ENCODE peak calls at places on chromosomes 2 and 18, in eight cellular contexts. One of them, this sample, is unnamed.

GRCh38 chr2:241225545-241225944 is 37.1 kb downstream of the ANO7 start:
- DNase-seq in T-helper 2 cell treated with Interferon-gamma antibody and Interleukin-4, amounts not matched to agents 5 μg/mL and 100 μg/mL, for 36 hours: no peak
- DNase-seq in activated CD4-positive, alpha-beta T cell treated with anti-CD3 and anti-CD28 coated beads for 4 hours: no peak
- DNase-seq in kidney tubule cell: no peak
- DNase-seq in activated effector memory CD4-positive, alpha-beta T cell treated with Interleukin-2 at 50 U/mL for 16 hours: no peak
- DNase-seq in stimulated activated CD8-positive, alpha-beta memory T cell treated with anti-CD3 and anti-CD28 coated beads, Interleukin-7, amount 100 ng/mL, for 24 hours: no peak
- DNase-seq in astrocyte of the spinal cord: no peak
- DNase-seq in OCI-LY7: no peak
- DNase-seq in this sample: no peak

GRCh38 chr2:88307817-88308216 is 137.7 kb downstream of the THNSL2 start:
- DNase-seq in T-helper 2 cell treated with Interferon-gamma antibody and Interleukin-4, amounts not matched to agents 5 μg/mL and 100 μg/mL, for 36 hours: no peak
- DNase-seq in activated CD4-positive, alpha-beta T cell treated with anti-CD3 and anti-CD28 coated beads for 4 hours: no peak
- DNase-seq in kidney tubule cell: peak
- DNase-seq in activated effector memory CD4-positive, alpha-beta T cell treated with Interleukin-2 at 50 U/mL for 16 hours: no peak
- DNase-seq in stimulated activated CD8-positive, alpha-beta memory T cell treated with anti-CD3 and anti-CD28 coated beads, Interleukin-7, amount 100 ng/mL, for 24 hours: no peak
- DNase-seq in astrocyte of the spinal cord: no peak
- DNase-seq in OCI-LY7: peak
- DNase-seq in this sample: no peak

GRCh38 chr2:180980943-180981898 is 816 bp downstream of the UBE2E3 start:
- DNase-seq in T-helper 2 cell treated with Interferon-gamma antibody and Interleukin-4, amounts not matched to agents 5 μg/mL and 100 μg/mL, for 36 hours: peak
- DNase-seq in activated CD4-positive, alpha-beta T cell treated with anti-CD3 and anti-CD28 coated beads for 4 hours: peak
- DNase-seq in kidney tubule cell: peak
- DNase-seq in activated effector memory CD4-positive, alpha-beta T cell treated with Interleukin-2 at 50 U/mL for 16 hours: peak
- DNase-seq in stimulated activated CD8-positive, alpha-beta memory T cell treated with anti-CD3 and anti-CD28 coated beads, Interleukin-7, amount 100 ng/mL, for 24 hours: no peak
- DNase-seq in astrocyte of the spinal cord: peak
- DNase-seq in OCI-LY7: peak
- DNase-seq in this sample: no peak

GRCh38 chr2:33583194-33583938 is 15.7 kb downstream of the FAM98A start:
- DNase-seq in T-helper 2 cell treated with Interferon-gamma antibody and Interleukin-4, amounts not matched to agents 5 μg/mL and 100 μg/mL, for 36 hours: no peak
- DNase-seq in activated CD4-positive, alpha-beta T cell treated with anti-CD3 and anti-CD28 coated beads for 4 hours: peak
- DNase-seq in kidney tubule cell: peak
- DNase-seq in activated effector memory CD4-positive, alpha-beta T cell treated with Interleukin-2 at 50 U/mL for 16 hours: no peak
- DNase-seq in stimulated activated CD8-positive, alpha-beta memory T cell treated with anti-CD3 and anti-CD28 coated beads, Interleukin-7, amount 100 ng/mL, for 24 hours: no peak
- DNase-seq in astrocyte of the spinal cord: peak
- DNase-seq in OCI-LY7: peak
- DNase-seq in this sample: no peak

GRCh38 chr18:67651438-67651837 is 134.9 kb upstream of the DSEL start:
- DNase-seq in T-helper 2 cell treated with Interferon-gamma antibody and Interleukin-4, amounts not matched to agents 5 μg/mL and 100 μg/mL, for 36 hours: no peak
- DNase-seq in activated CD4-positive, alpha-beta T cell treated with anti-CD3 and anti-CD28 coated beads for 4 hours: no peak
- DNase-seq in kidney tubule cell: no peak
- DNase-seq in activated effector memory CD4-positive, alpha-beta T cell treated with Interleukin-2 at 50 U/mL for 16 hours: no peak
- DNase-seq in stimulated activated CD8-positive, alpha-beta memory T cell treated with anti-CD3 and anti-CD28 coated beads, Interleukin-7, amount 100 ng/mL, for 24 hours: no peak
- DNase-seq in astrocyte of the spinal cord: no peak
- DNase-seq in OCI-LY7: no peak
- DNase-seq in this sample: no peak

GRCh38 chr2:1758774-1759610 is 14.7 kb upstream of the PXDN start:
- DNase-seq in T-helper 2 cell treated with Interferon-gamma antibody and Interleukin-4, amounts not matched to agents 5 μg/mL and 100 μg/mL, for 36 hours: no peak
- DNase-seq in activated CD4-positive, alpha-beta T cell treated with anti-CD3 and anti-CD28 coated beads for 4 hours: no peak
- DNase-seq in kidney tubule cell: no peak
- DNase-seq in activated effector memory CD4-positive, alpha-beta T cell treated with Interleukin-2 at 50 U/mL for 16 hours: no peak
- DNase-seq in stimulated activated CD8-positive, alpha-beta memory T cell treated with anti-CD3 and anti-CD28 coated beads, Interleukin-7, amount 100 ng/mL, for 24 hours: no peak
- DNase-seq in astrocyte of the spinal cord: no peak
- DNase-seq in OCI-LY7: no peak
- DNase-seq in this sample: no peak

GRCh38 chr2:235027558-235028214 is 75.9 kb downstream of the SH3BP4 start:
- DNase-seq in T-helper 2 cell treated with Interferon-gamma antibody and Interleukin-4, amounts not matched to agents 5 μg/mL and 100 μg/mL, for 36 hours: no peak
- DNase-seq in activated CD4-positive, alpha-beta T cell treated with anti-CD3 and anti-CD28 coated beads for 4 hours: no peak
- DNase-seq in kidney tubule cell: peak
- DNase-seq in activated effector memory CD4-positive, alpha-beta T cell treated with Interleukin-2 at 50 U/mL for 16 hours: no peak
- DNase-seq in stimulated activated CD8-positive, alpha-beta memory T cell treated with anti-CD3 and anti-CD28 coated beads, Interleukin-7, amount 100 ng/mL, for 24 hours: no peak
- DNase-seq in astrocyte of the spinal cord: peak
- DNase-seq in OCI-LY7: no peak
- DNase-seq in this sample: no peak

GRCh38 chr18:31447530-31448191 is at the start of gene DSG3:
- DNase-seq in T-helper 2 cell treated with Interferon-gamma antibody and Interleukin-4, amounts not matched to agents 5 μg/mL and 100 μg/mL, for 36 hours: no peak
- DNase-seq in activated CD4-positive, alpha-beta T cell treated with anti-CD3 and anti-CD28 coated beads for 4 hours: no peak
- DNase-seq in kidney tubule cell: no peak
- DNase-seq in activated effector memory CD4-positive, alpha-beta T cell treated with Interleukin-2 at 50 U/mL for 16 hours: no peak
- DNase-seq in stimulated activated CD8-positive, alpha-beta memory T cell treated with anti-CD3 and anti-CD28 coated beads, Interleukin-7, amount 100 ng/mL, for 24 hours: no peak
- DNase-seq in astrocyte of the spinal cord: no peak
- DNase-seq in OCI-LY7: no peak
- DNase-seq in this sample: no peak

GRCh38 chr2:40403233-40403841 is 48.6 kb downstream of the SLC8A1 start:
- DNase-seq in T-helper 2 cell treated with Interferon-gamma antibody and Interleukin-4, amounts not matched to agents 5 μg/mL and 100 μg/mL, for 36 hours: no peak
- DNase-seq in activated CD4-positive, alpha-beta T cell treated with anti-CD3 and anti-CD28 coated beads for 4 hours: no peak
- DNase-seq in kidney tubule cell: peak
- DNase-seq in activated effector memory CD4-positive, alpha-beta T cell treated with Interleukin-2 at 50 U/mL for 16 hours: no peak
- DNase-seq in stimulated activated CD8-positive, alpha-beta memory T cell treated with anti-CD3 and anti-CD28 coated beads, Interleukin-7, amount 100 ng/mL, for 24 hours: no peak
- DNase-seq in astrocyte of the spinal cord: peak
- DNase-seq in OCI-LY7: no peak
- DNase-seq in this sample: no peak

GRCh38 chr2:69616755-69617154 is 26.8 kb downstream of the AAK1 start:
- DNase-seq in T-helper 2 cell treated with Interferon-gamma antibody and Interleukin-4, amounts not matched to agents 5 μg/mL and 100 μg/mL, for 36 hours: peak
- DNase-seq in activated CD4-positive, alpha-beta T cell treated with anti-CD3 and anti-CD28 coated beads for 4 hours: peak
- DNase-seq in kidney tubule cell: peak
- DNase-seq in activated effector memory CD4-positive, alpha-beta T cell treated with Interleukin-2 at 50 U/mL for 16 hours: no peak
- DNase-seq in stimulated activated CD8-positive, alpha-beta memory T cell treated with anti-CD3 and anti-CD28 coated beads, Interleukin-7, amount 100 ng/mL, for 24 hours: no peak
- DNase-seq in astrocyte of the spinal cord: no peak
- DNase-seq in OCI-LY7: no peak
- DNase-seq in this sample: no peak

GRCh38 chr2:134391751-134392160 is 137.9 kb downstream of the MGAT5 start:
- DNase-seq in T-helper 2 cell treated with Interferon-gamma antibody and Interleukin-4, amounts not matched to agents 5 μg/mL and 100 μg/mL, for 36 hours: no peak
- DNase-seq in activated CD4-positive, alpha-beta T cell treated with anti-CD3 and anti-CD28 coated beads for 4 hours: no peak
- DNase-seq in kidney tubule cell: peak
- DNase-seq in activated effector memory CD4-positive, alpha-beta T cell treated with Interleukin-2 at 50 U/mL for 16 hours: no peak
- DNase-seq in stimulated activated CD8-positive, alpha-beta memory T cell treated with anti-CD3 and anti-CD28 coated beads, Interleukin-7, amount 100 ng/mL, for 24 hours: no peak
- DNase-seq in astrocyte of the spinal cord: no peak
- DNase-seq in OCI-LY7: no peak
- DNase-seq in this sample: no peak

GRCh38 chr2:180495606-180496005 is 484.8 kb upstream of the UBE2E3 start:
- DNase-seq in T-helper 2 cell treated with Interferon-gamma antibody and Interleukin-4, amounts not matched to agents 5 μg/mL and 100 μg/mL, for 36 hours: no peak
- DNase-seq in activated CD4-positive, alpha-beta T cell treated with anti-CD3 and anti-CD28 coated beads for 4 hours: no peak
- DNase-seq in kidney tubule cell: no peak
- DNase-seq in activated effector memory CD4-positive, alpha-beta T cell treated with Interleukin-2 at 50 U/mL for 16 hours: no peak
- DNase-seq in stimulated activated CD8-positive, alpha-beta memory T cell treated with anti-CD3 and anti-CD28 coated beads, Interleukin-7, amount 100 ng/mL, for 24 hours: no peak
- DNase-seq in astrocyte of the spinal cord: peak
- DNase-seq in OCI-LY7: no peak
- DNase-seq in this sample: no peak

GRCh38 chr2:149587220-149587949 is at the start of gene MMADHC:
- DNase-seq in T-helper 2 cell treated with Interferon-gamma antibody and Interleukin-4, amounts not matched to agents 5 μg/mL and 100 μg/mL, for 36 hours: peak
- DNase-seq in activated CD4-positive, alpha-beta T cell treated with anti-CD3 and anti-CD28 coated beads for 4 hours: peak
- DNase-seq in kidney tubule cell: peak
- DNase-seq in activated effector memory CD4-positive, alpha-beta T cell treated with Interleukin-2 at 50 U/mL for 16 hours: peak
- DNase-seq in stimulated activated CD8-positive, alpha-beta memory T cell treated with anti-CD3 and anti-CD28 coated beads, Interleukin-7, amount 100 ng/mL, for 24 hours: peak
- DNase-seq in astrocyte of the spinal cord: peak
- DNase-seq in OCI-LY7: peak
- DNase-seq in this sample: peak

GRCh38 chr2:213216461-213216860 is 65.0 kb upstream of the IKZF2 start:
- DNase-seq in T-helper 2 cell treated with Interferon-gamma antibody and Interleukin-4, amounts not matched to agents 5 μg/mL and 100 μg/mL, for 36 hours: no peak
- DNase-seq in activated CD4-positive, alpha-beta T cell treated with anti-CD3 and anti-CD28 coated beads for 4 hours: no peak
- DNase-seq in kidney tubule cell: no peak
- DNase-seq in activated effector memory CD4-positive, alpha-beta T cell treated with Interleukin-2 at 50 U/mL for 16 hours: no peak
- DNase-seq in stimulated activated CD8-positive, alpha-beta memory T cell treated with anti-CD3 and anti-CD28 coated beads, Interleukin-7, amount 100 ng/mL, for 24 hours: no peak
- DNase-seq in astrocyte of the spinal cord: peak
- DNase-seq in OCI-LY7: no peak
- DNase-seq in this sample: no peak

GRCh38 chr2:95377216-95377530 is 25.3 kb upstream of the FAHD2A start:
- DNase-seq in T-helper 2 cell treated with Interferon-gamma antibody and Interleukin-4, amounts not matched to agents 5 μg/mL and 100 μg/mL, for 36 hours: no peak
- DNase-seq in activated CD4-positive, alpha-beta T cell treated with anti-CD3 and anti-CD28 coated beads for 4 hours: no peak
- DNase-seq in kidney tubule cell: no peak
- DNase-seq in activated effector memory CD4-positive, alpha-beta T cell treated with Interleukin-2 at 50 U/mL for 16 hours: no peak
- DNase-seq in stimulated activated CD8-positive, alpha-beta memory T cell treated with anti-CD3 and anti-CD28 coated beads, Interleukin-7, amount 100 ng/mL, for 24 hours: no peak
- DNase-seq in astrocyte of the spinal cord: no peak
- DNase-seq in OCI-LY7: no peak
- DNase-seq in this sample: no peak

GRCh38 chr2:43106767-43107527 is 119.5 kb downstream of the ZFP36L2 start:
- DNase-seq in T-helper 2 cell treated with Interferon-gamma antibody and Interleukin-4, amounts not matched to agents 5 μg/mL and 100 μg/mL, for 36 hours: no peak
- DNase-seq in activated CD4-positive, alpha-beta T cell treated with anti-CD3 and anti-CD28 coated beads for 4 hours: no peak
- DNase-seq in kidney tubule cell: peak
- DNase-seq in activated effector memory CD4-positive, alpha-beta T cell treated with Interleukin-2 at 50 U/mL for 16 hours: no peak
- DNase-seq in stimulated activated CD8-positive, alpha-beta memory T cell treated with anti-CD3 and anti-CD28 coated beads, Interleukin-7, amount 100 ng/mL, for 24 hours: no peak
- DNase-seq in astrocyte of the spinal cord: no peak
- DNase-seq in OCI-LY7: peak
- DNase-seq in this sample: no peak

This sample was measured in activated T-helper 2 cell treated with anti-CD3 and anti-CD28 coated beads, Interferon-gamma antibody, Interleukin-2, Interleukin-4, amounts not matched to agents 10 μg/mL and 5 μg/mL and 100 μg/mL, durations not matched to agents 14 hours and 24 hours and 36 hours.